ENCODE peak calls at places on chromosomes 12 and 14, in four cellular contexts. One of them, this sample, is unnamed. For H3K4me1, the result is how much of the 10 kb centered on the place peaks cover.

GRCh38 chr12:16184691-16185090 is 92.8 kb downstream of the SLC15A5 start:
- DNase-seq in transverse colon: no peak
- DNase-seq in prostate gland: no peak
- DNase-seq in upper lobe of left lung: no peak
- DNase-seq in this sample: no peak

GRCh38 chr14:95331708-95332408 is 12.2 kb upstream of the CLMN start:
- DNase-seq in transverse colon: no peak
- DNase-seq in prostate gland: no peak
- DNase-seq in upper lobe of left lung: no peak
- DNase-seq in this sample: peak

GRCh38 chr14:50741571-50741970 is 73.5 kb upstream of the SAV1 start:
- DNase-seq in transverse colon: no peak
- DNase-seq in prostate gland: peak
- DNase-seq in upper lobe of left lung: no peak
- DNase-seq in this sample: no peak

GRCh38 chr12:89861086-89861485 is 152.4 kb upstream of the ATP2B1 start:
- DNase-seq in transverse colon: no peak
- DNase-seq in upper lobe of left lung: no peak
- DNase-seq in prostate gland: no peak
- DNase-seq in this sample: no peak

GRCh38 chr14:75711796-75712211 is 50.8 kb downstream of the TTLL5 start:
- DNase-seq in transverse colon: peak
- DNase-seq in upper lobe of left lung: peak
- DNase-seq in prostate gland: peak
- DNase-seq in this sample: no peak

GRCh38 chr12:132023658-132024057 is 73.9 kb downstream of the EP400 start:
- DNase-seq in upper lobe of left lung: no peak
- DNase-seq in transverse colon: no peak
- DNase-seq in prostate gland: no peak
- DNase-seq in this sample: no peak

GRCh38 chr14:32468955-32469354 is 139.9 kb downstream of the AKAP6 start:
- DNase-seq in transverse colon: no peak
- DNase-seq in prostate gland: peak
- DNase-seq in upper lobe of left lung: no peak
- DNase-seq in this sample: no peak

GRCh38 chr14:35402323-35403084 is 2.0 kb downstream of the NFKBIA start:
- DNase-seq in prostate gland: no peak
- DNase-seq in transverse colon: peak
- DNase-seq in upper lobe of left lung: no peak
- DNase-seq in this sample: no peak

GRCh38 chr12:132486168-132486567 is 3.8 kb upstream of the FBRSL1 start:
- DNase-seq in prostate gland: no peak
- DNase-seq in transverse colon: no peak
- DNase-seq in upper lobe of left lung: no peak
- DNase-seq in this sample: no peak

GRCh38 chr12:88298761-88299242 is 156.7 kb downstream of the TMTC3 start:
- DNase-seq in prostate gland: peak
- DNase-seq in transverse colon: no peak
- DNase-seq in upper lobe of left lung: no peak
- DNase-seq in this sample: no peak

GRCh38 chr14:60977848-60978247 is 3.0 kb downstream of the TRMT5 start:
- DNase-seq in upper lobe of left lung: no peak
- DNase-seq in transverse colon: no peak
- DNase-seq in prostate gland: no peak
- DNase-seq in this sample: no peak

GRCh38 chr12:127209318-127209717 is 1057.7 kb upstream of the TMEM132C start:
- DNase-seq in upper lobe of left lung: no peak
- DNase-seq in prostate gland: no peak
- DNase-seq in transverse colon: no peak
- DNase-seq in this sample: no peak

GRCh38 chr12:69904761-69905160 is 79.7 kb downstream of the MYRFL start:
- DNase-seq in prostate gland: no peak
- DNase-seq in upper lobe of left lung: no peak
- DNase-seq in transverse colon: no peak
- DNase-seq in this sample: no peak

GRCh38 chr12:26298785-26299621 is 103.6 kb downstream of the SSPN start:
- DNase-seq in upper lobe of left lung: no peak
- DNase-seq in transverse colon: no peak
- DNase-seq in prostate gland: no peak
- DNase-seq in this sample: no peak

GRCh38 chr12:98725481-98726247 is 80.6 kb downstream of the APAF1 start:
- DNase-seq in upper lobe of left lung: no peak
- DNase-seq in transverse colon: no peak
- DNase-seq in prostate gland: no peak
- DNase-seq in this sample: no peak

DNA sequence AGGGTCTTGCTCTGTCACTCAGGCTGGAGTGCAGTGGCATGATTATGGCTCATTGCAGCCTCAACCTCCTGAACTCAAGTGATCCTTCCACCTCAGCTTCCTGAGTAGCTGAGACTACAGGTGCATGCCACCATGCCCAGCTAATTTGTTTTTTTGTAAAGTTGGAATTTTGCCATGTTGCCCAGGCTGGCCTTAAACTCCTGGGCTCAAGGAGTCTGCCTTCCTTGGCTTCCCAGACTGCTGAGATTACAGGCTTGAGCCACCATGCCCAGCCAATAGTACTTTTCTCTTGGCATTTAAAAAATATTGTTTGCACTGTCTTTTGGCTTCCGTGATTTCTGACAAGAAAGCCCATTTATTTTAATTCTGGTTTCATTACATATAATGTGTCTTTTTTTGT is 61.3 kb downstream of the DIP2B start:
- DNase-seq in upper lobe of left lung: no peak
- DNase-seq in transverse colon: no peak
- DNase-seq in prostate gland: no peak
- DNase-seq in this sample: no peak
- H3K4me1 ChIP-seq in upper lobe of left lung: under half
- H3K4me1 ChIP-seq in transverse colon: under half
- H3K4me1 ChIP-seq in prostate gland: under half
- H3K4me1 ChIP-seq in this sample: under half

GRCh38 chr12:54298904-54299303 is 1.9 kb downstream of the NFE2 start:
- DNase-seq in prostate gland: no peak
- DNase-seq in upper lobe of left lung: no peak
- DNase-seq in transverse colon: no peak
- DNase-seq in this sample: no peak

GRCh38 chr12:54300267-54300731 is 516 bp downstream of the NFE2 start:
- DNase-seq in prostate gland: no peak
- DNase-seq in transverse colon: no peak
- DNase-seq in upper lobe of left lung: no peak
- DNase-seq in this sample: peak

GRCh38 chr12:54299515-54300266 is 1.1 kb downstream of the NFE2 start:
- DNase-seq in transverse colon: no peak
- DNase-seq in upper lobe of left lung: no peak
- DNase-seq in prostate gland: no peak
- DNase-seq in this sample: no peak

GRCh38 chr12:54301428-54302045 is 722 bp upstream of the NFE2 start:
- DNase-seq in upper lobe of left lung: no peak
- DNase-seq in transverse colon: no peak
- DNase-seq in prostate gland: no peak
- DNase-seq in this sample: peak

DNA sequence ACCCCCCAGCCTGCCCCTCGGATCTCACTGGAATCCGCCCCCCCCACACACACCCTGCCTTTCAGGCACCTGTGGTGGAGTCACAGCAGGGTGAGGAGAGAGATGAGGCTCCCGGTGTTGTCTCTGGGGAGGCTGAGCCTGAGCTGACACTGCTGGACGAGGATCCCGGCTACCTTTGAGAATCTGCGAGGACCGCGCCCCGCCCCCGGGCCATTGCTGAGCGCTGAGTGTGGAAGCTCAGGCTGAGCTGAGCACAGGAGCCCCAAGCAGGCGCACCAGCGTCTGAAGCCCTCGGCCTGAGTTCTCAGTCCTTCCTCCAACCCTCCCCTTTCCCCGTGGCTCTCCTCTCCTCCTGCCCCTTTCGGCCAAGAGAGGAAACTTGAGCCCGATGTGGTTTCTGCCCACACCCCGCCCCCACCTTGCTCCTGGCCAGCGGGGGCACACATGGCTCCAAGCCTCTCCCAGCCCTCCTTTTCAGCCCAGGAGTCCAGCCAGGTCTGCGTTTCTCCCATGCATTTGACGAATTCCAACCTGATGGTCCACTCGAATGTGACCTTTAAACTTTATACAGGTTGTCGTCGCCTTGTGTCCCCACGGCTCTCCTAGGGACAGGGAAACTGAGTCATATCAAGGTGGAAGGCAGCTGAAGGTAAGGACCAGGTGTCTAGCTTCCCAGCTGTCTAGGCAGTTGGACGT is at the start of gene NFE2:
- DNase-seq in upper lobe of left lung: peak
- DNase-seq in transverse colon: peak
- DNase-seq in prostate gland: peak
- DNase-seq in this sample: no peak
- TF ChIP-seq POLR2AphosphoS5 in upper lobe of left lung: peak
- TF ChIP-seq POLR2AphosphoS5 in transverse colon: no peak
- TF ChIP-seq POLR2AphosphoS5 in prostate gland: no peak
- TF ChIP-seq POLR2AphosphoS5 in this sample: no peak

DNA sequence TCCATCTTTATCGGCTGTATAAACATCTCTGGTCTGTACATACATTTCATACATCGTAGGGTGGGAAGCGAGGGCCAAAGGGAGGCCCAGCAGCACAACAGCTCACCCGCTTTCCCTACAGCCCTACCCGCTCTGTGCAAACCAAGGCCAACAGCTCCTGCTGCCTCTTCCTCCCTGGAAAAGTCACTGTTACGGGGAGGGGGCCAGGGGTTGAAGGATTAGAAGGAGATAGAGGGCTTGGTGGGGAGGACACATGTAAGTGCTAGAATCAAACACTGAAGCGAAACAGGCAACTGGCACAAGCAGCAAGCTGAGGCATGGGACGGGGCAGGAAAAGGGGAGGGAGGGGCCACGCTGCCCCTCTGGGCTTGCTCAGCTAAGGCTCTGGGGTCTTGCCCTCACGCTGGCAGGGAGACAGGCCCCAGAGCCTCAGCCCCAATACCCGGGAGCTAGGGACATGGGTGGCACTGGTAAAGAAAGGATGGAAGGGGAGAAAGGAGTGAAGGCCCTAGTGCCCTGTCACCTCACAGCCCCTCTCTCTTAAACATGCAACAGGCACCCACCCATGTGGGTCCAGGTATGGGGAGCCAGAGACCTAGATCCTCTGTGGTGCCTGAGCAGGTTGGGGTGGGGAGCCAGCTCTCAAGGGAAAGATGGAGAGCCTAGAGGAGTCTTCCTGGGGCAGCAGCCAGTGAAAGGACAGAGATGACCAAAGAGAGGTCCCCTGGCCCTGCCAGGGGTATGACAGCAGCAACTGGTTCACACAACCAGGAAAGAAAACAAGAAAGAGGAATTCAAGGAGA is 14.4 kb downstream of the SPRYD3 start:
- DNase-seq in upper lobe of left lung: no peak
- DNase-seq in transverse colon: no peak
- DNase-seq in prostate gland: no peak
- DNase-seq in this sample: no peak
- H3K4me1 ChIP-seq in upper lobe of left lung: under half
- H3K4me1 ChIP-seq in transverse colon: under half
- H3K4me1 ChIP-seq in prostate gland: under half
- H3K4me1 ChIP-seq in this sample: half or more

GRCh38 chr12:117674313-117674712 is 294.5 kb downstream of the KSR2 start:
- DNase-seq in upper lobe of left lung: no peak
- DNase-seq in transverse colon: no peak
- DNase-seq in prostate gland: no peak
- DNase-seq in this sample: no peak
- TF ChIP-seq POLR2AphosphoS5 in upper lobe of left lung: no peak
- TF ChIP-seq POLR2AphosphoS5 in transverse colon: no peak
- TF ChIP-seq POLR2AphosphoS5 in prostate gland: no peak
- TF ChIP-seq POLR2AphosphoS5 in this sample: no peak

GRCh38 chr12:30151831-30152230 is 368.1 kb upstream of the TMTC1 start:
- DNase-seq in prostate gland: no peak
- DNase-seq in upper lobe of left lung: no peak
- DNase-seq in transverse colon: no peak
- DNase-seq in this sample: no peak

GRCh38 chr12:30153981-30154380 is 370.2 kb upstream of the TMTC1 start:
- DNase-seq in prostate gland: no peak
- DNase-seq in transverse colon: no peak
- DNase-seq in upper lobe of left lung: no peak
- DNase-seq in this sample: no peak

GRCh38 chr12:30154996-30155730 is 371.4 kb upstream of the TMTC1 start:
- DNase-seq in prostate gland: no peak
- DNase-seq in upper lobe of left lung: no peak
- DNase-seq in transverse colon: no peak
- DNase-seq in this sample: no peak

GRCh38 chr12:30152705-30153104 is 369.0 kb upstream of the TMTC1 start:
- DNase-seq in upper lobe of left lung: no peak
- DNase-seq in transverse colon: no peak
- DNase-seq in prostate gland: no peak
- DNase-seq in this sample: no peak
- H3K4me1 ChIP-seq in upper lobe of left lung: under half
- H3K4me1 ChIP-seq in transverse colon: under half
- H3K4me1 ChIP-seq in prostate gland: under half
- H3K4me1 ChIP-seq in this sample: under half

GRCh38 chr14:101503431-101504095 is 57.7 kb upstream of the DIO3 start:
- DNase-seq in transverse colon: no peak
- DNase-seq in prostate gland: no peak
- DNase-seq in upper lobe of left lung: peak
- DNase-seq in this sample: peak
- TF ChIP-seq POLR2AphosphoS5 in transverse colon: no peak
- TF ChIP-seq POLR2AphosphoS5 in prostate gland: no peak
- TF ChIP-seq POLR2AphosphoS5 in upper lobe of left lung: no peak
- TF ChIP-seq POLR2AphosphoS5 in this sample: no peak

GRCh38 chr12:54370218-54370730 is 6.0 kb upstream of the GPR84 start:
- DNase-seq in transverse colon: peak
- DNase-seq in upper lobe of left lung: peak
- DNase-seq in prostate gland: peak
- DNase-seq in this sample: peak
- H3K4me1 ChIP-seq in transverse colon: under half
- H3K4me1 ChIP-seq in upper lobe of left lung: half or more
- H3K4me1 ChIP-seq in prostate gland: under half
- H3K4me1 ChIP-seq in this sample: half or more

DNA sequence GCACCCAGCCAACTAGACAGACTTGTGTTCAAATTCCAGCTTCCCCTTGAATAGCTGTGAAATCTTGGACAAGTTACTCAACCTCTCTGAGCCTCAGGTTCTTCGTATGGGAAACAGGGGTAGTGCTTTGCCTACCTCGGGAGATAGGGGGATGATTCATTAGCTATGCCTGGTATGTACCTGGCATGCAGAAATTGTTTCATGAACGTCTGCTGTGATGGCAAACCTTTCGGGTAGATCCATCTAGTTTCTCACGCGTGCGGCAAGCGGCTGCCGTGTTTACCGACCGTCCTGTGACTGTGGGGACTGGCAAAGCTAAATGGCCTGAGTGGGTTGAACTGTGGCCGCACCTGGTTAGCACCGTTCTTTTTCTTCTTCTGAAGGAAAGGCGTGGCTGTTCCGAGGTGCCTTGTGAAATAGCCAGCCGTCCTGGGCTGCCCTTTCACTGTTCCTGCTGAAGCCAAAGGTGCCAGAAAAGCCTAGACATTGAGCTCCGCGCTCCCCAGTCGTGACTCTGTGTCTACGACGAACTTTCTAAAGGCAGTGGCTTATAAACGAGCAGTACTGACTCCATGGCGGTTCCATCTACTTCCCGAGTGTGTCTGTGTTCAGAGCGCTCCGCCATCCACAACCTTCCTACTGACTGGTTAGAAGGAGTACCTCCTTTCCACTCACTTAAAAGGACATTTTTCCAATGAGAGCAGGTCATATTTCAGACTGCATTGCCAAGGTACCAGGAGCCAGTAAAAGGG is 40.7 kb upstream of the MED13L start:
- DNase-seq in prostate gland: peak
- DNase-seq in upper lobe of left lung: peak
- DNase-seq in transverse colon: no peak
- DNase-seq in this sample: no peak
- TF ChIP-seq POLR2AphosphoS5 in prostate gland: no peak
- TF ChIP-seq POLR2AphosphoS5 in upper lobe of left lung: no peak
- TF ChIP-seq POLR2AphosphoS5 in transverse colon: no peak
- TF ChIP-seq POLR2AphosphoS5 in this sample: no peak

This sample was measured in suprapubic skin.